ENCODE peak calls at places on chromosomes 16 and 17, in six cellular contexts. B is right lobe of liver; D is MM.1S; E is CD4-positive, CD25-positive, alpha-beta regulatory T cell; R is IMR-90; X is left lung. H is an unnamed sample. For H3K9me3, the result is how much of the 10 kb centered on the place peaks cover.

GRCh38 chr16:48538746-48539484 is 71.1 kb downstream of the N4BP1 start:
- DNase-seq in X (peak), E (no peak), D (no peak), R (no peak), B (no peak), H (no peak)

GRCh38 chr16:47778106-47778803 is 317.1 kb downstream of the PHKB start:
- DNase-seq in E (no peak), R (no peak), X (no peak), B (no peak), D (no peak), H (no peak)

GRCh38 chr16:4317471-4318170 is 1.8 kb downstream of the GLIS2 start:
- DNase-seq in X (no peak), E (no peak), R (no peak), B (no peak), D (no peak), H (no peak)

GRCh38 chr17:33163827-33164555 is 129.1 kb downstream of the ASIC2 start:
- DNase-seq in R (no peak), D (no peak), E (no peak), X (no peak), B (no peak), H (no peak)

GRCh38 chr17:5854871-5855554 is 215.2 kb upstream of the WSCD1 start:
- DNase-seq in D (no peak), B (no peak), E (no peak), X (no peak), R (no peak), H (no peak)

GRCh38 chr17:69401251-69401650 is 13.2 kb upstream of the MAP2K6 start:
- DNase-seq in D (no peak), B (no peak), E (no peak), R (no peak), X (no peak), H (no peak)

GRCh38 chr17:21202512-21202911 is 11.4 kb downstream of the TMEM11 start:
- DNase-seq in X (no peak), B (no peak), E (no peak), R (no peak), D (no peak), H (no peak)

GRCh38 chr17:53032861-53033271 is 789.9 kb upstream of the KIF2B start:
- DNase-seq in X (no peak), E (peak), R (peak), B (no peak), D (peak), H (no peak)

GRCh38 chr16:78396046-78396445 is 296.6 kb downstream of the WWOX start:
- DNase-seq in E (peak), R (no peak), D (no peak), B (no peak), X (no peak), H (no peak)

GRCh38 chr16:75111514-75112280 is 4.9 kb downstream of the LDHD start:
- DNase-seq in X (peak), B (peak), D (no peak), E (no peak), R (no peak), H (no peak)

GRCh38 chr17:66301864-66302741 is at the start of gene PRKCA:
- DNase-seq in X (peak), R (peak), D (peak), E (peak), B (peak), H (peak)

GRCh38 chr16:2043980-2044451 is 3.6 kb downstream of the NTHL1 start:
- DNase-seq in E (no peak), B (peak), D (no peak), X (peak), R (no peak), H (no peak)

GRCh38 chr17:57403241-57403640 is 146.9 kb downstream of the MSI2 start:
- DNase-seq in B (no peak), E (no peak), D (no peak), X (no peak), R (no peak), H (no peak)

GRCh38 chr17:71437176-71437575 is 683.6 kb upstream of the SOX9 start:
- DNase-seq in D (no peak), B (no peak), R (peak), E (no peak), X (no peak), H (no peak)

GRCh38 chr17:21397341-21398050 is 21.3 kb downstream of the KCNJ12 start:
- DNase-seq in D (no peak), B (no peak), X (no peak), E (no peak), R (peak), H (no peak)

GRCh38 chr17:68573338-68573737 is 27.8 kb downstream of the FAM20A start:
- DNase-seq in B (no peak), E (no peak), D (no peak), X (no peak), R (no peak), H (no peak)

GRCh38 chr16:89727406-89728120 is 6.2 kb downstream of the ZNF276 start:
- DNase-seq in E (no peak), X (no peak), R (no peak), B (no peak), D (no peak), H (no peak)

GRCh38 chr17:80704381-80704819 is 159.8 kb downstream of the RPTOR start:
- DNase-seq in D (no peak), E (peak), B (no peak), R (peak), X (no peak), H (no peak)

GRCh38 chr16:31767267-31767666 is 106.3 kb upstream of the ZNF267 start:
- DNase-seq in B (no peak), D (no peak), E (no peak), R (no peak), X (no peak), H (no peak)

GRCh38 chr16:31764103-31764502 is 109.5 kb upstream of the ZNF267 start:
- DNase-seq in X (no peak), B (no peak), R (no peak), D (no peak), E (no peak), H (no peak)
- H3K9me3 ChIP-seq in X (under half), B (under half), R (under half), D (under half), E (half or more), H (under half)

GRCh38 chr17:54891176-54891821 is 9.4 kb upstream of the TOM1L1 start:
- DNase-seq in R (peak), D (peak), E (peak), X (no peak), B (no peak), H (no peak)

GRCh38 chr17:54892360-54892759 is 8.3 kb upstream of the TOM1L1 start:
- DNase-seq in D (no peak), E (no peak), X (no peak), R (no peak), B (no peak), H (no peak)

GRCh38 chr17:54887787-54888186 is 12.9 kb upstream of the TOM1L1 start:
- DNase-seq in E (no peak), R (no peak), B (no peak), D (no peak), X (no peak), H (no peak)

GRCh38 chr17:54888981-54889380 is 11.7 kb upstream of the TOM1L1 start:
- DNase-seq in X (no peak), B (no peak), E (no peak), R (no peak), D (no peak), H (no peak)

GRCh38 chr17:54888254-54888653 is 12.4 kb upstream of the TOM1L1 start:
- DNase-seq in E (no peak), X (no peak), D (no peak), R (no peak), B (no peak), H (no peak)
- H3K27ac ChIP-seq in E (no peak), X (no peak), D (no peak), R (no peak), B (no peak), H (no peak)

GRCh38 chr16:35751191-35751941 is 2292.0 kb downstream of the TP53TG3F start:
- DNase-seq in B (no peak), X (no peak), R (no peak), E (no peak), D (no peak), H (no peak)

GRCh38 chr16:35749253-35750141 is 2290.1 kb downstream of the TP53TG3F start:
- DNase-seq in R (no peak), X (no peak), D (no peak), B (no peak), E (no peak), H (no peak)

GRCh38 chr16:35748621-35749252 is 2289.3 kb downstream of the TP53TG3F start:
- DNase-seq in X (no peak), B (no peak), E (no peak), R (no peak), D (no peak), H (no peak)

GRCh38 chr16:35750701-35751104 is 2291.3 kb downstream of the TP53TG3F start:
- DNase-seq in R (no peak), B (no peak), D (no peak), E (no peak), X (no peak), H (no peak)

GRCh38 chr16:35750157-35750689 is 2290.8 kb downstream of the TP53TG3F start:
- DNase-seq in R (no peak), E (no peak), X (no peak), B (no peak), D (no peak), H (no peak)
- H3K9me3 ChIP-seq in R (half or more), E (half or more), X (under half), B (under half), D (under half), H (under half)

GRCh38 chr16:88700322-88700635 is 5.9 kb downstream of the RNF166 start:
- DNase-seq in E (no peak), D (no peak), R (no peak), X (no peak), B (no peak), H (no peak)

GRCh38 chr16:88701541-88702363 is 4.5 kb downstream of the RNF166 start:
- DNase-seq in X (no peak), D (no peak), R (no peak), B (no peak), E (peak), H (no peak)

GRCh38 chr16:88703486-88704309 is 2.5 kb downstream of the RNF166 start:
- DNase-seq in B (peak), D (no peak), R (no peak), E (peak), X (peak), H (no peak)

GRCh38 chr16:88700636-88701482 is 5.3 kb downstream of the RNF166 start:
- DNase-seq in E (peak), X (peak), D (peak), R (peak), B (peak), H (peak)

GRCh38 chr16:88702364-88703210 is 3.6 kb downstream of the RNF166 start:
- DNase-seq in R (no peak), B (no peak), E (peak), D (no peak), X (no peak), H (no peak)
- H3K27ac ChIP-seq in R (no peak), B (peak), E (peak), D (no peak), X (peak), H (peak)

H was measured in naive thymus-derived CD4-positive, alpha-beta T cell.